ENCODE peak calls at places on chromosomes 4 and X, in ten cellular contexts. R is NCI-H460; L is GM12865; M is HFFc6; F is stimulated activated CD4-positive, alpha-beta T cell treated with anti-CD3 and anti-CD28 coated beads, Interleukin-4, amount 100 ng/mL, for 1 hour; U is Calu3; X is hippocampal formation; J is cardiac fibroblast; N is foreskin melanocyte; V is RPMI8226. W is an unnamed sample.

GRCh38 chr4:26087108-26087507 is 173.1 kb downstream of the SMIM20 start:
- DNase-seq in L (no peak), N (no peak), F (no peak), X (no peak), J (no peak), U (no peak), R (no peak), M (peak; percentile 2), V (no peak), W (no peak)

GRCh38 chr4:172927096-172927495 is 241.5 kb upstream of the GALNT7 start:
- DNase-seq in V (no peak), M (no peak), R (no peak), F (no peak), U (no peak), X (no peak), N (no peak), L (no peak), J (peak; percentile 11), W (no peak)

GRCh38 chrX:139126493-139126892 is 404.0 kb upstream of the F9 start:
- DNase-seq in V (peak; percentile 62), L (peak; percentile 53), X (no peak), N (no peak), J (no peak), U (peak; percentile 1), M (no peak), R (peak; percentile 13), F (no peak), W (peak; percentile 66)

GRCh38 chr4:40916880-40917279 is 167.1 kb downstream of the NSUN7 start:
- DNase-seq in R (peak; percentile 15), X (peak; percentile 10), V (peak; percentile 28), J (peak; percentile 52), M (no peak), F (peak; percentile 55), U (peak; percentile 51), L (peak; percentile 67), N (no peak), W (peak; percentile 63)

GRCh38 chrX:43750248-43750676 is 94.2 kb downstream of the MAOA start:
- DNase-seq in J (peak; percentile 70), R (peak; percentile 64), X (no peak), F (peak; percentile 8), M (no peak), U (peak; percentile 40), L (peak; percentile 48), N (peak; percentile 17), V (peak; percentile 61), W (peak; percentile 82)

GRCh38 chr4:130238121-130238520 is 1142.2 kb downstream of the C4orf33 start:
- DNase-seq in R (no peak), X (no peak), M (peak; percentile 3), J (peak; percentile 53), N (no peak), U (no peak), L (no peak), F (no peak), V (no peak), W (peak; percentile 18)

GRCh38 chr4:139256349-139256748 is 23.7 kb downstream of the MGARP start:
- DNase-seq in N (no peak), F (no peak), L (no peak), U (no peak), M (no peak), X (no peak), J (no peak), V (no peak), R (no peak), W (no peak)

GRCh38 chr4:37763164-37763444 is 63.4 kb upstream of the PGM2 start:
- DNase-seq in R (no peak), V (no peak), F (no peak), X (no peak), M (no peak), L (no peak), J (no peak), N (no peak), U (no peak), W (no peak)

GRCh38 chrX:71171110-71171801 is 26.6 kb downstream of the NLGN3 start:
- DNase-seq in J (no peak), X (no peak), V (no peak), M (no peak), F (no peak), N (no peak), L (no peak), U (no peak), R (no peak), W (no peak)

GRCh38 chrX:153820601-153821000 is 9.7 kb downstream of the PDZD4 start:
- DNase-seq in L (no peak), N (no peak), J (no peak), R (no peak), U (no peak), M (no peak), F (no peak), V (peak; percentile 58), X (no peak), W (no peak)

GRCh38 chr4:111943796-111944203 is 201.5 kb upstream of the FAM241A start:
- DNase-seq in L (peak; percentile 55), J (peak; percentile 35), V (peak; percentile 20), N (no peak), F (no peak), U (peak; percentile 58), M (peak; percentile 41), X (no peak), R (peak; percentile 42), W (peak; percentile 68)

GRCh38 chr4:77599378-77599777 is 6.2 kb upstream of the CXCL13 start:
- DNase-seq in J (peak; percentile 62), M (peak; percentile 45), R (peak; percentile 19), N (peak; percentile 46), U (peak; percentile 51), X (no peak), L (peak; percentile 52), V (peak; percentile 10), F (no peak), W (peak; percentile 72)